ENCODE peak calls at places on chromosomes 1 and 21, in four cellular contexts. One of them, this sample, is unnamed.
A peak's percentile ranks its signal among the peaks of the same experiment; 100 is the strongest.

GRCh38 chr1:44485229-44485932 is 80.3 kb downstream of the RNF220 start:
- DNase-seq in choroid plexus epithelial cell: peak; percentile 87
- DNase-seq in activated naive CD4-positive, alpha-beta T cell: no peak
- DNase-seq in HS-27A: peak; percentile 34
- DNase-seq in this sample: no peak

GRCh38 chr1:43256675-43257570 is 12.9 kb upstream of the TMEM125 start:
- DNase-seq in choroid plexus epithelial cell: no peak
- DNase-seq in activated naive CD4-positive, alpha-beta T cell: no peak
- DNase-seq in HS-27A: no peak
- DNase-seq in this sample: no peak

GRCh38 chr21:31222142-31222541 is 121.9 kb downstream of the TIAM1 start:
- DNase-seq in choroid plexus epithelial cell: peak; percentile 76
- DNase-seq in HS-27A: no peak
- DNase-seq in activated naive CD4-positive, alpha-beta T cell: no peak
- DNase-seq in this sample: no peak

GRCh38 chr1:110058591-110058990 is 11.9 kb downstream of the ALX3 start:
- DNase-seq in HS-27A: no peak
- DNase-seq in activated naive CD4-positive, alpha-beta T cell: no peak
- DNase-seq in choroid plexus epithelial cell: no peak
- DNase-seq in this sample: no peak

GRCh38 chr1:110605446-110605845 is 712 bp downstream of the KCNA2 start:
- DNase-seq in HS-27A: no peak
- DNase-seq in choroid plexus epithelial cell: no peak
- DNase-seq in activated naive CD4-positive, alpha-beta T cell: no peak
- DNase-seq in this sample: no peak

GRCh38 chr1:11951901-11952300 is 17.4 kb downstream of the PLOD1 start:
- DNase-seq in activated naive CD4-positive, alpha-beta T cell: no peak
- DNase-seq in choroid plexus epithelial cell: no peak
- DNase-seq in HS-27A: no peak
- DNase-seq in this sample: no peak

GRCh38 chr1:169595764-169596711 is 9.8 kb upstream of the F5 start:
- DNase-seq in choroid plexus epithelial cell: peak; percentile 71
- DNase-seq in HS-27A: no peak
- DNase-seq in activated naive CD4-positive, alpha-beta T cell: no peak
- DNase-seq in this sample: no peak

GRCh38 chr1:212721388-212722247 is 22.0 kb upstream of the BATF3 start:
- DNase-seq in choroid plexus epithelial cell: peak; percentile 60
- DNase-seq in activated naive CD4-positive, alpha-beta T cell: no peak
- DNase-seq in HS-27A: no peak
- DNase-seq in this sample: no peak

GRCh38 chr1:44973645-44974044 is 12.8 kb downstream of the EIF2B3 start:
- DNase-seq in HS-27A: no peak
- DNase-seq in activated naive CD4-positive, alpha-beta T cell: no peak
- DNase-seq in choroid plexus epithelial cell: no peak
- DNase-seq in this sample: no peak

GRCh38 chr1:1602321-1602931 is 2.5 kb upstream of the FNDC10 start:
- DNase-seq in HS-27A: no peak
- DNase-seq in choroid plexus epithelial cell: no peak
- DNase-seq in activated naive CD4-positive, alpha-beta T cell: no peak
- DNase-seq in this sample: no peak

GRCh38 chr1:226436472-226436854 is 28.6 kb upstream of the PARP1 start:
- DNase-seq in activated naive CD4-positive, alpha-beta T cell: no peak
- DNase-seq in HS-27A: no peak
- DNase-seq in choroid plexus epithelial cell: no peak
- DNase-seq in this sample: no peak

GRCh38 chr1:168159979-168160378 is 18.8 kb upstream of the TIPRL start:
- DNase-seq in choroid plexus epithelial cell: no peak
- DNase-seq in activated naive CD4-positive, alpha-beta T cell: no peak
- DNase-seq in HS-27A: no peak
- DNase-seq in this sample: no peak

GRCh38 chr1:106055900-106056299 is 1000.6 kb upstream of the PRMT6 start:
- DNase-seq in HS-27A: no peak
- DNase-seq in activated naive CD4-positive, alpha-beta T cell: no peak
- DNase-seq in choroid plexus epithelial cell: no peak
- DNase-seq in this sample: no peak

GRCh38 chr1:110587906-110588305 is 18.3 kb downstream of the KCNA2 start:
- DNase-seq in HS-27A: no peak
- DNase-seq in activated naive CD4-positive, alpha-beta T cell: no peak
- DNase-seq in choroid plexus epithelial cell: no peak
- DNase-seq in this sample: no peak

GRCh38 chr1:3340548-3341235 is 113.8 kb upstream of the ARHGEF16 start:
- DNase-seq in activated naive CD4-positive, alpha-beta T cell: no peak
- DNase-seq in HS-27A: no peak
- DNase-seq in choroid plexus epithelial cell: no peak
- DNase-seq in this sample: no peak

GRCh38 chr1:67708606-67709005 is 23.6 kb downstream of the GADD45A start:
- DNase-seq in HS-27A: no peak
- DNase-seq in choroid plexus epithelial cell: no peak
- DNase-seq in activated naive CD4-positive, alpha-beta T cell: no peak
- DNase-seq in this sample: no peak

GRCh38 chr1:100538935-100539835 is 1.2 kb downstream of the GPR88 start:
- DNase-seq in choroid plexus epithelial cell: no peak
- DNase-seq in HS-27A: no peak
- DNase-seq in activated naive CD4-positive, alpha-beta T cell: no peak
- DNase-seq in this sample: no peak

GRCh38 chr1:206116873-206117150 is 376 bp downstream of the AVPR1B start:
- DNase-seq in choroid plexus epithelial cell: no peak
- DNase-seq in activated naive CD4-positive, alpha-beta T cell: no peak
- DNase-seq in HS-27A: no peak
- DNase-seq in this sample: no peak

GRCh38 chr1:27525296-27526271 is 35.6 kb upstream of the WASF2 start:
- DNase-seq in activated naive CD4-positive, alpha-beta T cell: no peak
- DNase-seq in HS-27A: no peak
- DNase-seq in choroid plexus epithelial cell: peak; percentile 83
- DNase-seq in this sample: no peak

GRCh38 chr1:39196244-39197215 is 8.0 kb upstream of the MACF1 start:
- DNase-seq in choroid plexus epithelial cell: peak; percentile 52
- DNase-seq in activated naive CD4-positive, alpha-beta T cell: no peak
- DNase-seq in HS-27A: no peak
- DNase-seq in this sample: peak; percentile 30

GRCh38 chr1:162070094-162070748 is 730 bp downstream of the NOS1AP start:
- DNase-seq in choroid plexus epithelial cell: no peak
- DNase-seq in activated naive CD4-positive, alpha-beta T cell: no peak
- DNase-seq in HS-27A: no peak
- DNase-seq in this sample: no peak

GRCh38 chr1:17826165-17826488 is 71.0 kb downstream of the ACTL8 start:
- DNase-seq in HS-27A: no peak
- DNase-seq in choroid plexus epithelial cell: peak; percentile 43
- DNase-seq in activated naive CD4-positive, alpha-beta T cell: no peak
- DNase-seq in this sample: no peak

GRCh38 chr1:118302145-118302544 is 117.1 kb upstream of the SPAG17 start:
- DNase-seq in HS-27A: no peak
- DNase-seq in activated naive CD4-positive, alpha-beta T cell: no peak
- DNase-seq in choroid plexus epithelial cell: no peak
- DNase-seq in this sample: no peak

GRCh38 chr1:233025156-233025555 is 74.7 kb downstream of the NTPCR start:
- DNase-seq in choroid plexus epithelial cell: peak; percentile 70
- DNase-seq in HS-27A: no peak
- DNase-seq in activated naive CD4-positive, alpha-beta T cell: no peak
- DNase-seq in this sample: no peak

GRCh38 chr1:24185056-24185455 is 2.0 kb downstream of the IFNLR1 start:
- DNase-seq in HS-27A: no peak
- DNase-seq in activated naive CD4-positive, alpha-beta T cell: no peak
- DNase-seq in choroid plexus epithelial cell: no peak
- DNase-seq in this sample: no peak

GRCh38 chr1:152884966-152885624 is 7.0 kb downstream of the SMCP start:
- DNase-seq in HS-27A: peak; percentile 73
- DNase-seq in choroid plexus epithelial cell: no peak
- DNase-seq in activated naive CD4-positive, alpha-beta T cell: no peak
- DNase-seq in this sample: no peak

GRCh38 chr1:203338335-203339036 is 12.4 kb downstream of the FMOD start:
- DNase-seq in HS-27A: peak; percentile 31
- DNase-seq in activated naive CD4-positive, alpha-beta T cell: peak; percentile 16
- DNase-seq in choroid plexus epithelial cell: peak; percentile 79
- DNase-seq in this sample: no peak

GRCh38 chr1:184632415-184633175 is 122.1 kb downstream of the EDEM3 start:
- DNase-seq in HS-27A: no peak
- DNase-seq in choroid plexus epithelial cell: no peak
- DNase-seq in activated naive CD4-positive, alpha-beta T cell: no peak
- DNase-seq in this sample: no peak

GRCh38 chr1:169072945-169073725 is 33.4 kb upstream of the ATP1B1 start:
- DNase-seq in activated naive CD4-positive, alpha-beta T cell: no peak
- DNase-seq in HS-27A: no peak
- DNase-seq in choroid plexus epithelial cell: no peak
- DNase-seq in this sample: no peak

GRCh38 chr1:172143384-172144025 is 277.0 kb upstream of the C1orf105 start:
- DNase-seq in HS-27A: no peak
- DNase-seq in choroid plexus epithelial cell: peak; percentile 93
- DNase-seq in activated naive CD4-positive, alpha-beta T cell: no peak
- DNase-seq in this sample: no peak

GRCh38 chr1:184770176-184770575 is 15.5 kb upstream of the EDEM3 start:
- DNase-seq in activated naive CD4-positive, alpha-beta T cell: no peak
- DNase-seq in HS-27A: no peak
- DNase-seq in choroid plexus epithelial cell: no peak
- DNase-seq in this sample: no peak

GRCh38 chr1:37031419-37031818 is 2.9 kb downstream of the GRIK3 start:
- DNase-seq in choroid plexus epithelial cell: no peak
- DNase-seq in activated naive CD4-positive, alpha-beta T cell: no peak
- DNase-seq in HS-27A: no peak
- DNase-seq in this sample: no peak

GRCh38 chr1:38746966-38747600 is 112.5 kb downstream of the RRAGC start:
- DNase-seq in activated naive CD4-positive, alpha-beta T cell: no peak
- DNase-seq in HS-27A: no peak
- DNase-seq in choroid plexus epithelial cell: no peak
- DNase-seq in this sample: no peak

GRCh38 chr1:154460695-154461249 is 41.2 kb upstream of the TDRD10 start:
- DNase-seq in HS-27A: no peak
- DNase-seq in activated naive CD4-positive, alpha-beta T cell: no peak
- DNase-seq in choroid plexus epithelial cell: no peak
- DNase-seq in this sample: no peak

GRCh38 chr1:228810855-228811654 is 75.8 kb downstream of the RHOU start:
- DNase-seq in activated naive CD4-positive, alpha-beta T cell: no peak
- DNase-seq in choroid plexus epithelial cell: no peak
- DNase-seq in HS-27A: no peak
- DNase-seq in this sample: no peak

This sample was measured in stimulated activated CD8-positive, alpha-beta memory T cell treated with anti-CD3 and anti-CD28 coated beads, Interleukin-4, amount 100 ng/mL, for 4 hours.